ENCODE peak calls at places on chromosomes 5 and 9, in five cellular contexts. F is HepG2, Y is H1, M is K562, N is GM12878. I is an unnamed sample.

GRCh38 chr5:107542831-107543231 is 127.9 kb downstream of the EFNA5 start:
- DNase-seq in F (peak; percentile 2), Y (no peak), M (no peak), N (no peak), I (no peak)

GRCh38 chr9:92715488-92716231 is 45.7 kb upstream of the IPPK start:
- DNase-seq in F (no peak), Y (peak; percentile 30), M (peak; percentile 56), N (no peak), I (no peak)

GRCh38 chr9:92947268-92948031 is at the start of gene FGD3:
- DNase-seq in F (no peak), Y (peak; percentile 68), M (no peak), N (no peak), I (peak; percentile 46)

GRCh38 chr5:150213530-150213929 is 23.7 kb downstream of the SLC6A7 start:
- DNase-seq in F (no peak), Y (no peak), M (no peak), N (no peak), I (no peak)

GRCh38 chr9:31519011-31519410 is 865.4 kb upstream of the ACO1 start:
- DNase-seq in F (peak; percentile 5), Y (no peak), M (no peak), N (peak; percentile 21), I (peak; percentile 45)

GRCh38 chr5:174101331-174101730 is 55.8 kb downstream of the NSG2 start:
- DNase-seq in F (no peak), Y (no peak), M (no peak), N (no peak), I (no peak)

GRCh38 chr5:123285122-123286011 is 137.8 kb downstream of the CEP120 start:
- DNase-seq in F (no peak), Y (peak; percentile 54), M (no peak), N (no peak), I (peak; percentile 64)

GRCh38 chr5:126508962-126509279 is 85.7 kb downstream of the GRAMD2B start:
- DNase-seq in F (no peak), Y (no peak), M (no peak), N (no peak), I (no peak)

GRCh38 chr5:57416246-57416996 is 66.2 kb downstream of the ACTBL2 start:
- DNase-seq in F (no peak), Y (no peak), M (no peak), N (no peak), I (no peak)

GRCh38 chr5:134132372-134133212 is 18.1 kb downstream of the TCF7 start:
- DNase-seq in F (no peak), Y (peak; percentile 68), M (no peak), N (peak; percentile 92), I (peak; percentile 83)

GRCh38 chr9:33988219-33988890 is 60.3 kb downstream of the UBAP2 start:
- DNase-seq in F (no peak), Y (no peak), M (no peak), N (peak; percentile 62), I (no peak)

GRCh38 chr5:180915924-180916323 is 17.0 kb downstream of the BTNL8 start:
- DNase-seq in F (no peak), Y (no peak), M (no peak), N (no peak), I (no peak)

GRCh38 chr9:9003184-9003583 is 1203.6 kb upstream of the DMAC1 start:
- DNase-seq in F (peak; percentile 16), Y (no peak), M (no peak), N (no peak), I (peak; percentile 48)

GRCh38 chr5:44884036-44884435 is 75.3 kb downstream of the MRPS30 start:
- DNase-seq in F (no peak), Y (no peak), M (no peak), N (no peak), I (no peak)

GRCh38 chr9:27162045-27162444 is 53.0 kb downstream of the TEK start:
- DNase-seq in F (no peak), Y (no peak), M (no peak), N (no peak), I (no peak)

GRCh38 chr5:137496919-137497318 is 2.2 kb downstream of the SPOCK1 start:
- DNase-seq in F (no peak), Y (no peak), M (no peak), N (no peak), I (no peak)

GRCh38 chr9:124313940-124314339 is 56.2 kb downstream of the NEK6 start:
- DNase-seq in F (no peak), Y (no peak), M (no peak), N (no peak), I (no peak)

GRCh38 chr5:60102961-60103683 is 209.6 kb upstream of the PDE4D start:
- DNase-seq in F (no peak), Y (no peak), M (no peak), N (no peak), I (no peak)

GRCh38 chr5:98401645-98402044 is 371.8 kb upstream of the RGMB start:
- DNase-seq in F (no peak), Y (no peak), M (no peak), N (no peak), I (no peak)

GRCh38 chr5:34040411-34040810 is 2.6 kb downstream of the C1QTNF3 start:
- DNase-seq in F (no peak), Y (no peak), M (no peak), N (no peak), I (no peak)

GRCh38 chr9:109771796-109772525 is 8.0 kb upstream of the PALM2AKAP2 start:
- DNase-seq in F (no peak), Y (no peak), M (no peak), N (no peak), I (no peak)

GRCh38 chr5:151234476-151235238 is 10.8 kb upstream of the CCDC69 start:
- DNase-seq in F (peak; percentile 85), Y (no peak), M (no peak), N (no peak), I (no peak)

GRCh38 chr5:133361922-133362321 is 250.4 kb downstream of the FSTL4 start:
- DNase-seq in F (no peak), Y (no peak), M (no peak), N (no peak), I (no peak)

GRCh38 chr5:91383956-91384300 is 811 bp upstream of the ARRDC3 start:
- DNase-seq in F (peak; percentile 1), Y (no peak), M (no peak), N (peak; percentile 25), I (peak; percentile 38)

GRCh38 chr5:122295138-122295537 is 16.9 kb upstream of the SNCAIP start:
- DNase-seq in F (peak; percentile 11), Y (no peak), M (peak; percentile 12), N (no peak), I (peak; percentile 88)

GRCh38 chr9:87065981-87066380 is 118.7 kb upstream of the GAS1 start:
- DNase-seq in F (no peak), Y (no peak), M (no peak), N (no peak), I (no peak)

GRCh38 chr5:131214828-131215227 is 44.1 kb downstream of the LYRM7 start:
- DNase-seq in F (no peak), Y (no peak), M (no peak), N (no peak), I (no peak)
- H3K4me2 ChIP-seq in F (no peak overlapping the region), Y (no peak overlapping the region), M (no peak overlapping the region), N (peak overlapping the region; percentile 64), I (no peak overlapping the region)

GRCh38 chr5:135329913-135330797 is 68.9 kb downstream of the MACROH2A1 start:
- DNase-seq in F (peak; percentile 24), Y (no peak), M (no peak), N (no peak), I (no peak)
- TF ChIP-seq CREB1 in F (no peak), Y (no peak), M (no peak), N (no peak), I (no peak)

DNA sequence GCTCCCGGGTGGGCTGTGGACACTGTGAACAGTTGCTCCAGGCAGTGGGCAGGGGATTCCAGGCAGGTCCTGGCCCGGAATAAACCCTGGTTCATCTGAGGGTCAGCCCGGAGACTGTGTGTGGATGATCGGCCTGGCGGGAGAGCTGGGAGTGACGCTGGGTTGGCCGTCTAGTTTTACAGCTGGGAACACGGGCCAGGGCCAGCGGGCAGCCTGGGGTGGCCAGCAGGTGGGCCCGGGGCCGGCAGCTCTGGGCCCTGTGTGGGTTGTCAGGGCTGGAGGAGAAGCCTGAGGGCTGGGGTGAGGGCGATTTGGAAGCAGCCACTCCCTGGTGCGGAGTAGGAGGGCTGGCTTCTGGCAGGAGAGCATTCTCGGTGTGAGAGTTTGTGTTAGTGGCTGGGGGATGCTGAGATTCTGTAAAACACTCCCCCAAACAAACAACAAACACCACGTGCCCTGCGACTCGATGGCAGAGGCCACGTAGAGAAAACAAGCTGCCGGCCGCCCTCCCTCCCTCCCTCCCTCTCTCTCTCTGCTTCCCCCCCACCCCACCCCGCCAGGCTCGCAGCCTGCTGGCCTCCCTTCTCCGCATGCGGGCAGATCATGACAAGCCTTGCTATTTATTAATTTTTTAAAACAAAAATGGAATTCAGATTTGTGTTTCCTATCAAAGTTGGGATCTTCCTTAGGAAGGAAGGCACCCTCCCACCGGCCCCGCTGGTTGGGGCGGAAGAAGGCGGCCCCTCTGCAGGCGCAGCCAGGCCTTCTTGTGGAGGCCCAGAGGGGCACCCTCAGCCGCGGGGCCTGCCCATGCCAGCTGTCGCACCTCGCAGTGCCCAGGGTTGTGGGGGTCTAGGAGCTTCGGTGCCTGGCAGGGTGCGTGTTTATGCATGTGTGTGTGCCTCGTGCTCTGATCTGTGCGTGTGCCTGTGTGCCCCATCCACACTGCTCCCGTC is 49.5 kb downstream of the RXRA start:
- DNase-seq in F (no peak), Y (no peak), M (peak; percentile 39), N (no peak), I (no peak)
- H4K20me1 ChIP-seq in F (peaks cover 32% of the 10 kb centered on the region), Y (peaks cover 25% of the 10 kb centered on the region), M (peaks cover 81% of the 10 kb centered on the region), N (no peaks in the 10 kb centered on the region), I (no peaks in the 10 kb centered on the region)

DNA sequence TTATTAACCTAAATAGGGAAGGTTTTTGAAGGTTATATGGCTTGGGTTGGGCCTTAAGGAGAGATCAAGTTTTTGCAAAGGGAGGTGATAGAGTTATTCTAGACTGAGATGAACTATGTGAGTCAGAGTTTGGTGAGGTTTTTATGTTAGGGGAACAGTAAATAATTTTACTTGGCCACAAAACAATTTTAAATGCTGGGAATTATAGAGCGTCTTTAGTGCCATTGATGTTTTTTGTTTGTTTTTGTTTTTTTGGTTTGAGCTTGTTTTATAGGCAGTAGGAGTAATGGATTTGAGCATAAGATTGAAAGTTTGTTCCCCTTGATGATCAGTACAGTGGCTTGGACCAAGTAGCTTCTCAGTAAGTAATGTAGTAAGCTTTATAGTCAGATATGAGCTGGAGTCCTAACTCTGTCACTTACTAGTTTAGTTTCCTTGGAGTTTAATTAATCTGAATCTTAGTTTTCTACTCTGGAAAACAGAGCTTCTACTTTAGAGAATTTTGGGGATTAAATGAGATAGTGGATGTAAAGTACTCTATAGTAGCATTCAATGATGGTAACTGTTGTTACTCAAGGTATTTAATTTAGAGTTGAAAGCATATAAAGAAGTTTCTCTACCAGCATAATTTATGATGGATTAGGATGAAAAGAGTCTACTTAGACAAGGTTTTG is 2.9 kb downstream of the NAA35 start:
- DNase-seq in F (no peak), Y (no peak), M (no peak), N (no peak), I (no peak)
- H3K4me2 ChIP-seq in F (peak overlapping the region; percentile 89), Y (no peak overlapping the region), M (peak overlapping the region; percentile 55), N (peak overlapping the region; percentile 61), I (no peak overlapping the region)